ENCODE peak calls at places on chromosome X, in eight cellular contexts. One of them, this sample, is unnamed.
A peak's percentile ranks its signal among the peaks of the same experiment; 100 is the strongest.

GRCh38 chrX:133454525-133455323 is 39.4 kb upstream of the GPC4 start:
- DNase-seq in NT2/D1: no peak
- DNase-seq in left cardiac atrium: no peak
- DNase-seq in adrenal gland: no peak
- DNase-seq in stimulated activated CD8-positive, alpha-beta memory T cell treated with anti-CD3 and anti-CD28 coated beads, Interleukin-4, amount 100 ng/mL, for 4 hours: no peak
- DNase-seq in iris pigment epithelial cell: no peak
- DNase-seq in NCI-H1092 treated with DMSO at 0.1 percent for 48 hours: no peak
- DNase-seq in type B pancreatic cell: no peak
- DNase-seq in this sample: no peak

GRCh38 chrX:11214346-11215190 is 78.6 kb upstream of the AMELX start:
- DNase-seq in left cardiac atrium: no peak
- DNase-seq in stimulated activated CD8-positive, alpha-beta memory T cell treated with anti-CD3 and anti-CD28 coated beads, Interleukin-4, amount 100 ng/mL, for 4 hours: no peak
- DNase-seq in type B pancreatic cell: no peak
- DNase-seq in NT2/D1: no peak
- DNase-seq in iris pigment epithelial cell: no peak
- DNase-seq in adrenal gland: no peak
- DNase-seq in NCI-H1092 treated with DMSO at 0.1 percent for 48 hours: no peak
- DNase-seq in this sample: no peak

GRCh38 chrX:75061701-75062100 is 94.4 kb downstream of the ABCB7 start:
- DNase-seq in type B pancreatic cell: no peak
- DNase-seq in iris pigment epithelial cell: peak; percentile 15
- DNase-seq in left cardiac atrium: no peak
- DNase-seq in NT2/D1: no peak
- DNase-seq in adrenal gland: no peak
- DNase-seq in NCI-H1092 treated with DMSO at 0.1 percent for 48 hours: no peak
- DNase-seq in stimulated activated CD8-positive, alpha-beta memory T cell treated with anti-CD3 and anti-CD28 coated beads, Interleukin-4, amount 100 ng/mL, for 4 hours: no peak
- DNase-seq in this sample: no peak

GRCh38 chrX:374566-374965 is 12.1 kb downstream of the PPP2R3B start:
- DNase-seq in type B pancreatic cell: no peak
- DNase-seq in stimulated activated CD8-positive, alpha-beta memory T cell treated with anti-CD3 and anti-CD28 coated beads, Interleukin-4, amount 100 ng/mL, for 4 hours: no peak
- DNase-seq in NT2/D1: no peak
- DNase-seq in adrenal gland: no peak
- DNase-seq in left cardiac atrium: no peak
- DNase-seq in iris pigment epithelial cell: peak; percentile 15
- DNase-seq in NCI-H1092 treated with DMSO at 0.1 percent for 48 hours: no peak
- DNase-seq in this sample: no peak

GRCh38 chrX:37912286-37912685 is 64.9 kb upstream of the DYNLT3 start:
- DNase-seq in adrenal gland: no peak
- DNase-seq in NT2/D1: no peak
- DNase-seq in left cardiac atrium: no peak
- DNase-seq in NCI-H1092 treated with DMSO at 0.1 percent for 48 hours: no peak
- DNase-seq in type B pancreatic cell: no peak
- DNase-seq in iris pigment epithelial cell: peak; percentile 62
- DNase-seq in stimulated activated CD8-positive, alpha-beta memory T cell treated with anti-CD3 and anti-CD28 coated beads, Interleukin-4, amount 100 ng/mL, for 4 hours: no peak
- DNase-seq in this sample: no peak

GRCh38 chrX:149962859-149963757 is 24.8 kb upstream of the EOLA2 start:
- DNase-seq in type B pancreatic cell: no peak
- DNase-seq in NT2/D1: peak; percentile 8
- DNase-seq in stimulated activated CD8-positive, alpha-beta memory T cell treated with anti-CD3 and anti-CD28 coated beads, Interleukin-4, amount 100 ng/mL, for 4 hours: no peak
- DNase-seq in adrenal gland: peak; percentile 76
- DNase-seq in iris pigment epithelial cell: peak; percentile 55
- DNase-seq in NCI-H1092 treated with DMSO at 0.1 percent for 48 hours: peak; percentile 45
- DNase-seq in left cardiac atrium: peak; percentile 53
- DNase-seq in this sample: no peak

GRCh38 chrX:109077788-109078187 is 341.4 kb upstream of the IRS4 start:
- DNase-seq in NT2/D1: no peak
- DNase-seq in NCI-H1092 treated with DMSO at 0.1 percent for 48 hours: no peak
- DNase-seq in type B pancreatic cell: no peak
- DNase-seq in adrenal gland: no peak
- DNase-seq in left cardiac atrium: no peak
- DNase-seq in stimulated activated CD8-positive, alpha-beta memory T cell treated with anti-CD3 and anti-CD28 coated beads, Interleukin-4, amount 100 ng/mL, for 4 hours: no peak
- DNase-seq in iris pigment epithelial cell: no peak
- DNase-seq in this sample: no peak

GRCh38 chrX:22365460-22365859 is 92.7 kb downstream of the CBLL2 start:
- DNase-seq in type B pancreatic cell: no peak
- DNase-seq in NCI-H1092 treated with DMSO at 0.1 percent for 48 hours: no peak
- DNase-seq in adrenal gland: no peak
- DNase-seq in iris pigment epithelial cell: peak; percentile 80
- DNase-seq in stimulated activated CD8-positive, alpha-beta memory T cell treated with anti-CD3 and anti-CD28 coated beads, Interleukin-4, amount 100 ng/mL, for 4 hours: no peak
- DNase-seq in NT2/D1: no peak
- DNase-seq in left cardiac atrium: no peak
- DNase-seq in this sample: no peak

GRCh38 chrX:39309018-39309620 is 507.9 kb downstream of the MID1IP1 start:
- DNase-seq in NCI-H1092 treated with DMSO at 0.1 percent for 48 hours: peak; percentile 47
- DNase-seq in left cardiac atrium: peak; percentile 42
- DNase-seq in NT2/D1: no peak
- DNase-seq in stimulated activated CD8-positive, alpha-beta memory T cell treated with anti-CD3 and anti-CD28 coated beads, Interleukin-4, amount 100 ng/mL, for 4 hours: peak; percentile 32
- DNase-seq in adrenal gland: no peak
- DNase-seq in type B pancreatic cell: no peak
- DNase-seq in iris pigment epithelial cell: peak; percentile 76
- DNase-seq in this sample: no peak

GRCh38 chrX:15524417-15524816 is 23.8 kb downstream of the BMX start:
- DNase-seq in NT2/D1: no peak
- DNase-seq in type B pancreatic cell: no peak
- DNase-seq in stimulated activated CD8-positive, alpha-beta memory T cell treated with anti-CD3 and anti-CD28 coated beads, Interleukin-4, amount 100 ng/mL, for 4 hours: no peak
- DNase-seq in adrenal gland: no peak
- DNase-seq in left cardiac atrium: no peak
- DNase-seq in iris pigment epithelial cell: peak; percentile 47
- DNase-seq in NCI-H1092 treated with DMSO at 0.1 percent for 48 hours: no peak
- DNase-seq in this sample: no peak

GRCh38 chrX:37679230-37679629 is 6.4 kb upstream of the XK start:
- DNase-seq in NT2/D1: no peak
- DNase-seq in left cardiac atrium: no peak
- DNase-seq in stimulated activated CD8-positive, alpha-beta memory T cell treated with anti-CD3 and anti-CD28 coated beads, Interleukin-4, amount 100 ng/mL, for 4 hours: no peak
- DNase-seq in NCI-H1092 treated with DMSO at 0.1 percent for 48 hours: no peak
- DNase-seq in type B pancreatic cell: no peak
- DNase-seq in iris pigment epithelial cell: no peak
- DNase-seq in adrenal gland: no peak
- DNase-seq in this sample: no peak

GRCh38 chrX:9921407-9921806 is 45.8 kb upstream of the CLDN34 start:
- DNase-seq in iris pigment epithelial cell: no peak
- DNase-seq in left cardiac atrium: no peak
- DNase-seq in adrenal gland: no peak
- DNase-seq in NT2/D1: no peak
- DNase-seq in NCI-H1092 treated with DMSO at 0.1 percent for 48 hours: no peak
- DNase-seq in type B pancreatic cell: no peak
- DNase-seq in stimulated activated CD8-positive, alpha-beta memory T cell treated with anti-CD3 and anti-CD28 coated beads, Interleukin-4, amount 100 ng/mL, for 4 hours: no peak
- DNase-seq in this sample: no peak

GRCh38 chrX:45781901-45782553 is 581.4 kb upstream of the DIPK2B start:
- DNase-seq in type B pancreatic cell: no peak
- DNase-seq in NCI-H1092 treated with DMSO at 0.1 percent for 48 hours: no peak
- DNase-seq in left cardiac atrium: no peak
- DNase-seq in NT2/D1: no peak
- DNase-seq in stimulated activated CD8-positive, alpha-beta memory T cell treated with anti-CD3 and anti-CD28 coated beads, Interleukin-4, amount 100 ng/mL, for 4 hours: no peak
- DNase-seq in adrenal gland: no peak
- DNase-seq in iris pigment epithelial cell: peak; percentile 85
- DNase-seq in this sample: no peak

GRCh38 chrX:10172867-10173266 is 16.1 kb downstream of the CLCN4 start:
- DNase-seq in adrenal gland: no peak
- DNase-seq in NT2/D1: no peak
- DNase-seq in type B pancreatic cell: no peak
- DNase-seq in iris pigment epithelial cell: peak; percentile 32
- DNase-seq in stimulated activated CD8-positive, alpha-beta memory T cell treated with anti-CD3 and anti-CD28 coated beads, Interleukin-4, amount 100 ng/mL, for 4 hours: no peak
- DNase-seq in left cardiac atrium: no peak
- DNase-seq in NCI-H1092 treated with DMSO at 0.1 percent for 48 hours: no peak
- DNase-seq in this sample: no peak

GRCh38 chrX:114365045-114365834 is 218.6 kb upstream of the HTR2C start:
- DNase-seq in type B pancreatic cell: no peak
- DNase-seq in NCI-H1092 treated with DMSO at 0.1 percent for 48 hours: no peak
- DNase-seq in left cardiac atrium: no peak
- DNase-seq in adrenal gland: no peak
- DNase-seq in iris pigment epithelial cell: no peak
- DNase-seq in NT2/D1: no peak
- DNase-seq in stimulated activated CD8-positive, alpha-beta memory T cell treated with anti-CD3 and anti-CD28 coated beads, Interleukin-4, amount 100 ng/mL, for 4 hours: no peak
- DNase-seq in this sample: no peak

GRCh38 chrX:50067435-50068292 is 133.1 kb downstream of the AKAP4 start:
- DNase-seq in NCI-H1092 treated with DMSO at 0.1 percent for 48 hours: peak; percentile 90
- DNase-seq in adrenal gland: peak; percentile 28
- DNase-seq in iris pigment epithelial cell: peak; percentile 34
- DNase-seq in NT2/D1: peak; percentile 71
- DNase-seq in left cardiac atrium: no peak
- DNase-seq in type B pancreatic cell: no peak
- DNase-seq in stimulated activated CD8-positive, alpha-beta memory T cell treated with anti-CD3 and anti-CD28 coated beads, Interleukin-4, amount 100 ng/mL, for 4 hours: no peak
- DNase-seq in this sample: no peak

GRCh38 chrX:154840856-154841255 is 6.4 kb upstream of the SMIM9 start:
- DNase-seq in adrenal gland: no peak
- DNase-seq in NCI-H1092 treated with DMSO at 0.1 percent for 48 hours: peak; percentile 56
- DNase-seq in left cardiac atrium: no peak
- DNase-seq in iris pigment epithelial cell: peak; percentile 69
- DNase-seq in stimulated activated CD8-positive, alpha-beta memory T cell treated with anti-CD3 and anti-CD28 coated beads, Interleukin-4, amount 100 ng/mL, for 4 hours: no peak
- DNase-seq in type B pancreatic cell: no peak
- DNase-seq in NT2/D1: no peak
- DNase-seq in this sample: no peak

GRCh38 chrX:37331546-37331945 is 17.6 kb upstream of the PRRG1 start:
- DNase-seq in adrenal gland: no peak
- DNase-seq in NCI-H1092 treated with DMSO at 0.1 percent for 48 hours: no peak
- DNase-seq in NT2/D1: no peak
- DNase-seq in stimulated activated CD8-positive, alpha-beta memory T cell treated with anti-CD3 and anti-CD28 coated beads, Interleukin-4, amount 100 ng/mL, for 4 hours: no peak
- DNase-seq in iris pigment epithelial cell: no peak
- DNase-seq in left cardiac atrium: no peak
- DNase-seq in type B pancreatic cell: no peak
- DNase-seq in this sample: no peak

GRCh38 chrX:39953879-39954278 is 143.9 kb downstream of the BCOR start:
- DNase-seq in stimulated activated CD8-positive, alpha-beta memory T cell treated with anti-CD3 and anti-CD28 coated beads, Interleukin-4, amount 100 ng/mL, for 4 hours: no peak
- DNase-seq in adrenal gland: peak; percentile 24
- DNase-seq in NT2/D1: no peak
- DNase-seq in type B pancreatic cell: no peak
- DNase-seq in iris pigment epithelial cell: peak; percentile 78
- DNase-seq in left cardiac atrium: peak; percentile 69
- DNase-seq in NCI-H1092 treated with DMSO at 0.1 percent for 48 hours: peak; percentile 52
- DNase-seq in this sample: no peak

GRCh38 chrX:9378980-9379696 is 85.7 kb upstream of the TBL1X start:
- DNase-seq in NT2/D1: no peak
- DNase-seq in NCI-H1092 treated with DMSO at 0.1 percent for 48 hours: no peak
- DNase-seq in stimulated activated CD8-positive, alpha-beta memory T cell treated with anti-CD3 and anti-CD28 coated beads, Interleukin-4, amount 100 ng/mL, for 4 hours: no peak
- DNase-seq in iris pigment epithelial cell: peak; percentile 70
- DNase-seq in adrenal gland: no peak
- DNase-seq in type B pancreatic cell: no peak
- DNase-seq in left cardiac atrium: no peak
- DNase-seq in this sample: no peak

GRCh38 chrX:40090050-40090804 is 7.5 kb downstream of the BCOR start:
- DNase-seq in type B pancreatic cell: no peak
- DNase-seq in left cardiac atrium: peak; percentile 63
- DNase-seq in NT2/D1: no peak
- DNase-seq in stimulated activated CD8-positive, alpha-beta memory T cell treated with anti-CD3 and anti-CD28 coated beads, Interleukin-4, amount 100 ng/mL, for 4 hours: no peak
- DNase-seq in NCI-H1092 treated with DMSO at 0.1 percent for 48 hours: no peak
- DNase-seq in iris pigment epithelial cell: no peak
- DNase-seq in adrenal gland: peak; percentile 59
- DNase-seq in this sample: no peak